ENCODE peak calls at places on chromosomes 1 and 21, in five cellular contexts. One of them, this sample, is unnamed.

GRCh38 chr1:108533351-108534083 is 26.4 kb upstream of the EEIG2 start:
- DNase-seq in OCI-LY7: no peak
- DNase-seq in ascending aorta: no peak
- DNase-seq in adrenal gland: no peak
- DNase-seq in neural progenitor cell: no peak
- DNase-seq in this sample: no peak

GRCh38 chr1:33147997-33148314 is 33.9 kb downstream of the TRIM62 start:
- DNase-seq in neural progenitor cell: peak; percentile 54
- DNase-seq in OCI-LY7: no peak
- DNase-seq in ascending aorta: no peak
- DNase-seq in adrenal gland: no peak
- DNase-seq in this sample: no peak

GRCh38 chr1:177200290-177200689 is 29.5 kb downstream of the BRINP2 start:
- DNase-seq in neural progenitor cell: no peak
- DNase-seq in OCI-LY7: no peak
- DNase-seq in adrenal gland: no peak
- DNase-seq in ascending aorta: no peak
- DNase-seq in this sample: no peak

GRCh38 chr1:75615664-75616435 is 4.9 kb upstream of the SLC44A5 start:
- DNase-seq in ascending aorta: no peak
- DNase-seq in neural progenitor cell: peak; percentile 89
- DNase-seq in adrenal gland: no peak
- DNase-seq in OCI-LY7: no peak
- DNase-seq in this sample: no peak

GRCh38 chr1:206461602-206462455 is 8.4 kb upstream of the IKBKE start:
- DNase-seq in adrenal gland: peak; percentile 70
- DNase-seq in neural progenitor cell: peak; percentile 78
- DNase-seq in ascending aorta: no peak
- DNase-seq in OCI-LY7: peak; percentile 80
- DNase-seq in this sample: peak; percentile 79

GRCh38 chr1:201810466-201811216 is 18.3 kb upstream of the IPO9 start:
- DNase-seq in ascending aorta: no peak
- DNase-seq in neural progenitor cell: no peak
- DNase-seq in OCI-LY7: no peak
- DNase-seq in adrenal gland: no peak
- DNase-seq in this sample: no peak

GRCh38 chr1:169618367-169618766 is 11.6 kb downstream of the SELP start:
- DNase-seq in ascending aorta: no peak
- DNase-seq in OCI-LY7: no peak
- DNase-seq in adrenal gland: no peak
- DNase-seq in neural progenitor cell: no peak
- DNase-seq in this sample: no peak

GRCh38 chr21:34612056-34612455 is 2.9 kb downstream of the RCAN1 start:
- DNase-seq in OCI-LY7: peak; percentile 17
- DNase-seq in ascending aorta: no peak
- DNase-seq in adrenal gland: no peak
- DNase-seq in neural progenitor cell: no peak
- DNase-seq in this sample: no peak

GRCh38 chr1:46718727-46719622 is at the start of gene EFCAB14:
- DNase-seq in neural progenitor cell: peak; percentile 96
- DNase-seq in OCI-LY7: peak; percentile 99
- DNase-seq in adrenal gland: peak; percentile 97
- DNase-seq in ascending aorta: peak; percentile 83
- DNase-seq in this sample: peak; percentile 99

GRCh38 chr1:199612976-199613774 is 414.3 kb upstream of the NR5A2 start:
- DNase-seq in adrenal gland: no peak
- DNase-seq in ascending aorta: no peak
- DNase-seq in neural progenitor cell: no peak
- DNase-seq in OCI-LY7: peak; percentile 3
- DNase-seq in this sample: no peak

GRCh38 chr1:39173119-39173994 is 31.1 kb upstream of the MACF1 start:
- DNase-seq in OCI-LY7: no peak
- DNase-seq in adrenal gland: no peak
- DNase-seq in ascending aorta: no peak
- DNase-seq in neural progenitor cell: peak; percentile 66
- DNase-seq in this sample: no peak

GRCh38 chr1:169890761-169891538 is 2.7 kb downstream of the SCYL3 start:
- DNase-seq in neural progenitor cell: no peak
- DNase-seq in ascending aorta: no peak
- DNase-seq in OCI-LY7: peak; percentile 10
- DNase-seq in adrenal gland: no peak
- DNase-seq in this sample: peak; percentile 50

GRCh38 chr21:29920938-29921337 is 18.9 kb downstream of the GRIK1 start:
- DNase-seq in OCI-LY7: no peak
- DNase-seq in adrenal gland: no peak
- DNase-seq in neural progenitor cell: no peak
- DNase-seq in ascending aorta: no peak
- DNase-seq in this sample: no peak

GRCh38 chr1:237570530-237570929 is 320.2 kb downstream of the ZP4 start:
- DNase-seq in adrenal gland: no peak
- DNase-seq in ascending aorta: no peak
- DNase-seq in OCI-LY7: no peak
- DNase-seq in neural progenitor cell: no peak
- DNase-seq in this sample: no peak

GRCh38 chr1:21451981-21452411 is 12.1 kb downstream of the NBPF3 start:
- DNase-seq in neural progenitor cell: no peak
- DNase-seq in OCI-LY7: no peak
- DNase-seq in ascending aorta: no peak
- DNase-seq in adrenal gland: no peak
- DNase-seq in this sample: peak; percentile 11

GRCh38 chr21:37071561-37072238 is 1.2 kb downstream of the PIGP start:
- DNase-seq in neural progenitor cell: peak; percentile 29
- DNase-seq in ascending aorta: peak; percentile 32
- DNase-seq in adrenal gland: peak; percentile 91
- DNase-seq in OCI-LY7: peak; percentile 17
- DNase-seq in this sample: peak; percentile 68

GRCh38 chr1:212609701-212610574 is 1.4 kb downstream of the ATF3 start:
- DNase-seq in adrenal gland: no peak
- DNase-seq in OCI-LY7: no peak
- DNase-seq in neural progenitor cell: no peak
- DNase-seq in ascending aorta: no peak
- DNase-seq in this sample: no peak

GRCh38 chr1:24003331-24003972 is 23.3 kb upstream of the SRSF10 start:
- DNase-seq in neural progenitor cell: peak; percentile 47
- DNase-seq in OCI-LY7: peak; percentile 25
- DNase-seq in ascending aorta: no peak
- DNase-seq in adrenal gland: no peak
- DNase-seq in this sample: no peak

GRCh38 chr1:230170610-230171009 is 103.6 kb downstream of the GALNT2 start:
- DNase-seq in neural progenitor cell: no peak
- DNase-seq in adrenal gland: no peak
- DNase-seq in OCI-LY7: no peak
- DNase-seq in ascending aorta: no peak
- DNase-seq in this sample: no peak

GRCh38 chr1:234597894-234598293 is 12.1 kb downstream of the IRF2BP2 start:
- DNase-seq in neural progenitor cell: peak; percentile 56
- DNase-seq in adrenal gland: no peak
- DNase-seq in OCI-LY7: peak; percentile 78
- DNase-seq in ascending aorta: no peak
- DNase-seq in this sample: peak; percentile 71

DNA sequence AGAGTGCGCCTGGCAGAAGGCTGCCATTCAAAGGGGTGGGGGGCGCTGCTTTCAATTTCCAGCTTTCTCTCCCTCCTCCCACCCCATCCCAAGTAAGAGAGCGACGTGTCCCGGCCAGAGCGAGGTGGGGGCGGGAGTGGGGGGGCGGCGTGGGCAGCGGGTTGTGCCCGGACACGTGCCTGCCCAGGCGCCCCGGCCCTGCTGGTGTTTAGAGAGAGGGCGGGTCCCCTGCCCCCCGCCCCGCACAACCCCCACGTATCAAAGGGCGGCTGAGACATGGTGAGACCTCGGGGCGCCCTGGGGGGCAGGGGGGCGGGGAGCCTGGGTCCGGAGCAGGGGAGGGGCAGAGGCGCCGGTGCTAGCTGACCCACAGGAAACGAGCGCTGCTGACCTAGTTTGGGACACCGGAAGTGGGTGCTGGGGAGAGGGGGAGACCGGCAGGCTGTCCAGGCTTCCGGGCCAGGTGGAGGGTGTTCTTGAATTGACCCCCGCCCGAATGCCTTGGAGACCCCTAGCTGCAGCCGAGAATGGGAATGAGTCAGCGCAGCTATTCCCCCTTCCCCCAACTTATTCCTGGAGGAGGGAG is 1.3 kb downstream of the ZBTB7B start:
- DNase-seq in ascending aorta: no peak
- DNase-seq in neural progenitor cell: peak; percentile 59
- DNase-seq in OCI-LY7: peak; percentile 48
- DNase-seq in adrenal gland: peak; percentile 85
- DNase-seq in this sample: peak; percentile 88
- H3K4me1 ChIP-seq in ascending aorta: peaks cover 25% of the 10 kb centered on the region
- H3K4me1 ChIP-seq in neural progenitor cell: peaks cover 28% of the 10 kb centered on the region
- H3K4me1 ChIP-seq in OCI-LY7: peaks cover 68% of the 10 kb centered on the region
- H3K4me1 ChIP-seq in adrenal gland: peaks cover 60% of the 10 kb centered on the region
- H3K4me1 ChIP-seq in this sample: peaks cover 8% of the 10 kb centered on the region

DNA sequence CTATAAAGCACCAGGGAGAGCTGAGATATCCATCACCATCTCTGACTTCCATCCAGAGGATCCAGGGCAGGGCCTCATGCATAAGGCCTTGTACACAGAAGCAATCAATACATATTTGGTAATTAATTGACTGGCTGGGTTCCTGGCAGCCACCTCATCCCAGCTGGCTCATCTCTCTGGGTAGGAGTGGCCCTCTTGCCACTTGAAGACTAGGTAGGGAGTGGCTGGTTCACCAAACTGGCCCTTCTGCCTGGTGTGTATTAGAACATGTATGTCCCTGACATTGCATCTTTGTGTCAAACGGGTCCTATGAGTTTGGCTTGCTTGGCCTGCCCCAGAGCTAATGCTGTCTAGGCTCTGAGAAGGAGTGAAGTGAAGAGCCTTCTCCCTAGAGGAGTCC is 11.8 kb downstream of the NUAK2 start:
- DNase-seq in ascending aorta: no peak
- DNase-seq in adrenal gland: no peak
- DNase-seq in neural progenitor cell: no peak
- DNase-seq in OCI-LY7: no peak
- DNase-seq in this sample: peak; percentile 62
- H3K4me1 ChIP-seq in ascending aorta: no peaks in the 10 kb centered on the region
- H3K4me1 ChIP-seq in adrenal gland: peaks cover 29% of the 10 kb centered on the region
- H3K4me1 ChIP-seq in neural progenitor cell: peaks cover 38% of the 10 kb centered on the region
- H3K4me1 ChIP-seq in OCI-LY7: peaks cover 43% of the 10 kb centered on the region
- H3K4me1 ChIP-seq in this sample: peaks cover 14% of the 10 kb centered on the region

GRCh38 chr1:110383311-110383990 is 7.4 kb downstream of the SLC16A4 start:
- DNase-seq in ascending aorta: no peak
- DNase-seq in adrenal gland: no peak
- DNase-seq in OCI-LY7: peak; percentile 21
- DNase-seq in neural progenitor cell: no peak
- DNase-seq in this sample: no peak
- H3K4me1 ChIP-seq in ascending aorta: no peaks in the 10 kb centered on the region
- H3K4me1 ChIP-seq in adrenal gland: no peaks in the 10 kb centered on the region
- H3K4me1 ChIP-seq in OCI-LY7: peaks cover 87% of the 10 kb centered on the region
- H3K4me1 ChIP-seq in neural progenitor cell: no peaks in the 10 kb centered on the region
- H3K4me1 ChIP-seq in this sample: peaks cover 6% of the 10 kb centered on the region

GRCh38 chr1:154176341-154176740 is 15.6 kb downstream of the TPM3 start:
- DNase-seq in OCI-LY7: no peak
- DNase-seq in neural progenitor cell: no peak
- DNase-seq in ascending aorta: no peak
- DNase-seq in adrenal gland: peak; percentile 49
- DNase-seq in this sample: peak; percentile 67

GRCh38 chr1:154174654-154175053 is 17.2 kb downstream of the TPM3 start:
- DNase-seq in OCI-LY7: no peak
- DNase-seq in ascending aorta: no peak
- DNase-seq in adrenal gland: no peak
- DNase-seq in neural progenitor cell: no peak
- DNase-seq in this sample: no peak

GRCh38 chr1:154179951-154180687 is 11.8 kb downstream of the TPM3 start:
- DNase-seq in OCI-LY7: peak; percentile 78
- DNase-seq in ascending aorta: no peak
- DNase-seq in neural progenitor cell: peak; percentile 14
- DNase-seq in adrenal gland: peak; percentile 27
- DNase-seq in this sample: peak; percentile 86

GRCh38 chr1:154178856-154179811 is 12.8 kb downstream of the TPM3 start:
- DNase-seq in OCI-LY7: no peak
- DNase-seq in ascending aorta: no peak
- DNase-seq in adrenal gland: peak; percentile 74
- DNase-seq in neural progenitor cell: peak; percentile 13
- DNase-seq in this sample: peak; percentile 88

GRCh38 chr1:154178006-154178405 is 13.9 kb downstream of the TPM3 start:
- DNase-seq in ascending aorta: no peak
- DNase-seq in adrenal gland: no peak
- DNase-seq in OCI-LY7: no peak
- DNase-seq in neural progenitor cell: no peak
- DNase-seq in this sample: no peak
- H3K4me1 ChIP-seq in ascending aorta: peaks cover 17% of the 10 kb centered on the region
- H3K4me1 ChIP-seq in adrenal gland: peaks cover 67% of the 10 kb centered on the region
- H3K4me1 ChIP-seq in OCI-LY7: peaks cover 40% of the 10 kb centered on the region
- H3K4me1 ChIP-seq in neural progenitor cell: peaks cover 46% of the 10 kb centered on the region
- H3K4me1 ChIP-seq in this sample: peaks cover 46% of the 10 kb centered on the region

This sample was measured in small intestine.